ENCODE peak calls at places on chromosomes 12 and 14, in four cellular contexts. M is stomach, J is thyroid gland, A is HCT116. F is an unnamed sample.

GRCh38 chr12:121794532-121795028 is 1.1 kb upstream of the RHOF start:
- DNase-seq in A (no peak), M (no peak), J (peak), F (no peak)

GRCh38 chr12:50110762-50111416 is 1.1 kb upstream of the COX14 start:
- DNase-seq in J (peak), A (no peak), M (peak), F (peak)

GRCh38 chr12:4273651-4274395 is at the start of gene CCND2:
- DNase-seq in J (peak), A (no peak), M (peak), F (peak)

GRCh38 chr14:70052990-70053389 is 135.8 kb downstream of the SLC8A3 start:
- DNase-seq in J (no peak), M (no peak), A (no peak), F (peak)

GRCh38 chr12:68497702-68498101 is 113.0 kb upstream of the RAP1B start:
- DNase-seq in A (peak), J (no peak), M (no peak), F (no peak)

GRCh38 chr14:69247691-69248440 is 12.1 kb upstream of the GALNT16 start:
- DNase-seq in J (no peak), M (no peak), A (no peak), F (peak)

GRCh38 chr12:77540097-77540496 is 290.6 kb upstream of the NAV3 start:
- DNase-seq in M (no peak), J (no peak), A (no peak), F (no peak)

GRCh38 chr14:59407246-59407615 is 57.9 kb downstream of the GPR135 start:
- DNase-seq in A (no peak), J (no peak), M (no peak), F (no peak)

GRCh38 chr12:54418441-54419087 is 502 bp downstream of the ITGA5 start:
- DNase-seq in M (no peak), A (no peak), J (no peak), F (no peak)

GRCh38 chr12:23843958-23844357 is 105.5 kb downstream of the SOX5 start:
- DNase-seq in J (no peak), M (no peak), A (no peak), F (no peak)

GRCh38 chr14:76977793-76978730 is 50.4 kb downstream of the IRF2BPL start:
- DNase-seq in M (peak), J (peak), A (no peak), F (peak)

GRCh38 chr12:69157023-69157655 is 82.2 kb upstream of the CPSF6 start:
- DNase-seq in M (peak), J (peak), A (peak), F (peak)

GRCh38 chr14:31961881-31962280 is 115.2 kb upstream of the ARHGAP5 start:
- DNase-seq in J (no peak), A (no peak), M (no peak), F (no peak)

GRCh38 chr12:2009623-2010022 is 5.4 kb upstream of the DCP1B start:
- DNase-seq in M (no peak), A (no peak), J (no peak), F (no peak)

GRCh38 chr14:38262844-38263243 is 7.0 kb upstream of the CLEC14A start:
- DNase-seq in M (no peak), A (no peak), J (no peak), F (no peak)

GRCh38 chr14:59213368-59214315 is 25.2 kb downstream of the DAAM1 start:
- DNase-seq in A (no peak), M (no peak), J (no peak), F (no peak)

GRCh38 chr14:91300957-91301356 is 56.5 kb upstream of the GPR68 start:
- DNase-seq in A (no peak), J (no peak), M (no peak), F (no peak)

GRCh38 chr14:92093320-92093719 is 13.1 kb downstream of the ATXN3 start:
- DNase-seq in A (no peak), J (no peak), M (no peak), F (peak)

DNA sequence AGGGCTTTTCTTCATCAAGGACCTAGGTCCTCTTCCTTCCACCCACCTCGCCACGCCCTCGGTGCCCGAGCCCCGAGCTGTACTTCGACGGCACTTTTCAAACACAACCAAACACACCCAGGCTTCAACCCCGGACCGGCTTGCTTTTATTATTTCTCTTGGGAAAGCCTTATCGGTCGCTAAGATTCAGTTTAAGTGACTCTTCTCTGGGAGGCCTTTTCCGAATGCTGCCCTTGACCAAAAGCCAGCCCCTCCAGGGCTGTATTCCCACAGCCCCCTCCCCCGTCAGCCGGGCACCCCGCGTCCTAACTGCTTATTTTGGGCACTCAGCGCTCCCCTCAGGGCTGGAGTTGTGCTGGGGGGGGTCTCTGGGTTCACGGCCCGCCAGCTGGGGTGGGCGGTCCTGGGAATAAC is 644 bp upstream of the PPP4R4 start:
- DNase-seq in J (peak), A (no peak), M (no peak), F (peak)
- H3K27ac ChIP-seq in J (no peak), A (no peak), M (peak), F (peak)

DNA sequence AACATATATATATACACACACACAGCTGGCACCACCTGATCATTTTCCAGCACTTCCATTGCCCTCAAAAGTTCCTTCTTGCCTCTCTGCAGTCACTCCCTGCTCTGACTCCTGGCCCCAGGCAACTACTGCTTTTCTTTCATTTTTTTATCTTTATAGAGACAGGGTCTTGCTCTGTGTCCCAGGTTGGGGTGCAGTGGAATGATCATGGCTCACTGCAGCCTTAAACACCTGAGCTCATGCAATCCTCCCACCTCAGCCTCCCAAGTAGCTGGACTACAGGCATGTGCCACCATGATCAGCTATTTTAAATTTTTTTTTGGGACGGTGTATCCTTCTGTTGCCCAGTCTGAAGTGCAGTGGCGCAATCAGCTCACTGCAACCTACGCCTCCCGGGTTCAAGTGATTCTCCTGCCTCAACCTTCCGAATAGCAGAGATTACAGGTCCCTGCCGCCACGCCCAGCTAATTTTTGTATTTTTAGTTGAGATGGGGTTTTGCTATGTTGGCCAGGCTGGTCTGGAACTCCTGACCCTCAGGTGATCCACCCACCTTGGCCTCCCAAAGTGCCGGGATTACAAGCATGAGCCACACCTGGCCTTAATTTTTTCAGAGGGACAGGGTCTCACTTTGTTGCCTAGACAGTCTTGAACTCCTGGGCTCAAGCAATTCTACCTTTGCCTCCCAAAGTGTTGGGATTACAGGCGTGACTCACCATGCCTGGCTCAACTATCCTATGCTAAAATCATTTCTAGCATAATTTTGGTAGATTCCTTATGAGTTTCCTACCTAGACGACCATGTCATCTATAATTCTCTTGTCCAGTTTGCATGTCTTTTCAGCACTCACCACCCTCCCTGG is 7.8 kb downstream of the HSP90AA1 start:
- DNase-seq in M (no peak), J (no peak), A (no peak), F (no peak)
- TF ChIP-seq POLR2A in M (no peak), J (no peak), A (no peak), F (no peak)

GRCh38 chr14:96205059-96205993 is 687 bp downstream of the BDKRB2 start:
- DNase-seq in M (no peak), A (no peak), J (peak), F (no peak)
- H3K27ac ChIP-seq in M (peak), A (no peak), J (peak), F (peak)

GRCh38 chr14:50947446-50947845 is 3.2 kb upstream of the PYGL start:
- DNase-seq in A (no peak), J (no peak), M (no peak), F (no peak)

GRCh38 chr14:50943261-50943942 is 881 bp downstream of the PYGL start:
- DNase-seq in J (peak), M (peak), A (peak), F (peak)

GRCh38 chr14:50946234-50946935 is 2.1 kb upstream of the PYGL start:
- DNase-seq in M (no peak), A (no peak), J (no peak), F (no peak)

GRCh38 chr14:50943943-50944646 is at the start of gene PYGL:
- DNase-seq in M (peak), A (peak), J (peak), F (peak)

GRCh38 chr14:50944647-50945413 is 547 bp upstream of the PYGL start:
- DNase-seq in J (peak), A (peak), M (peak), F (peak)
- TF ChIP-seq POLR2A in J (no peak), A (no peak), M (no peak), F (no peak)

DNA sequence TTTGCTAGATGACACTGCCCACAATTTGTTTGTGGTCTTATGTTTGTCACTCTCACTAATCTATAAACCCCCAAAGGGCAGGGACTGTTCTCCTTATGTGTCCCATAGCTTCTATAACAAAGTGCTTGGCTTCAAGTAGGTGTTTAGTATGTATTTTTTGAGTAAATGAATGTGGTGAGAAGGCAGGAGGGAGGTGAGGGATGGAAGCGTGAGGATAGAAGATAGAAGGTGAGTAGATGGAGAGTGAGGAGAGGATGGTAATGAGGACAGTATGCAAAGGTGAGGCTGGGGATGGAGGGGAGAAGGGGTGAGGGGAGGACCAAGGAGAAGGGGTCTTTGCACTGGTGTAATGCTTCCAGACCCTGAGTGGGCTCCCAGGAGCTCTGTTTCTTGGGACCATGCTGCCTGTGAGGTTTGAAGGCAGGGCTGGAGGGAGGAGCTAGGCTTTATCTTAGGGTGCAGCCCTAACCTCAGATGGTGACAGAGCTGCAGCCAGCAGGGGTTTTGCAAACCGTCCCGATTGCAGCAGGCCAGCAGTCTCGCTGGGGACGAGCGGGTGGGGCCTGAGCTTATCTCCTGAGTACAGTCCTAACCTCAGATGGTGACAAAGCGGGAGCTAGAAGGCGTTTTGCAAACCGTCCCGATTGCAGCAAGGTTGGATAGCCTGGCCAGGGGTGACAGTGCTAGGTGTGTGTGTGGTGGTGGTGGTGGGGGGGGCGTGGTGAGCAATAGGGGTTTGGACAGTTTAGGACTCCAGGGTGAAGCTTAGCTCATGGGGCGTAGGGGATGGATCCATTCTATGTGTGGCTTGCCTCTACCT is 6.5 kb downstream of the CEBPE start:
- DNase-seq in J (no peak), M (no peak), A (no peak), F (no peak)
- H3K27ac ChIP-seq in J (no peak), M (no peak), A (no peak), F (no peak)

DNA sequence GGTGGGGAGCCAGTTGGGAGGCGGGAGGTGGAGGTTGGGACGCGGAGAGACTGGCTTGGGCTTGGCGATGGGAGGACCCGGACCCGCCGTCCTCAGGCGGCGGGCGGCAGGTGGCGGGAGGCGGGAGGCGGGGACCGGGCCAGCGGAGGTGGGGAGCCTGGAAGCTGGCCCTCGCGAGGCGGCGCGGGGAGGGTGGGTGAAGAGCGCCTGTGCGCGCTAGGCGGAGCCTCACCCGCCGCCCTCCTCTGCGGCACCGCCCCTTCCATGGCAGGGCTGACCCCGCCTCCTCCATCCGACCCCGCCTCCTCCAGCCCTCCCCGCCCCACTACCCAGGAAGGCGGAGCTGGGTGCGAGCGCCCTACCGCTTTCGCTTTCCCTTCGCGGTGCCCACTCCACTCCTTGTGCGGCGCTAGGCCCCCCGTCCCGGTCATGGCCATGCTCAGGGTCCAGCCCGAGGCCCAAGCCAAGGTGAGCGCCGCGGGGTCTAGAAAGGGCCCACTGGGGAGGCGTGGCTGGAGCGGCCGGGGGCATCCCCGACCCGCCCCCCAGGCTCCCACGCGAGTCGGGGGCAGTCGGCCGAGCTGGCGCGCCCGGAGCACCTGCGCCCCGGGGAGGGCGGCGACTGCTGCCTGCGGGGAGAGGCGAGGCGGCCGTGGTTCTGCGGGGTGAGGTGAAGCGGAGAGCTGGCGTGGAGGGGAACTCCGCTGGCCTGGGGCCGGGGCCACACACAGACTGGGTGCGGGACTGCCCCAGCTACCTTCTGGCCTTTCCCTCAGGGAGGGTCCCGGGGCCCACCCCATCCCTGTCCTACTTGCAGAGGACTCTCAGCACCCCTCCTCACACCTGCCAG is at the start of gene PSME1:
- DNase-seq in M (peak), A (peak), J (peak), F (peak)
- TF ChIP-seq POLR2A in M (no peak), A (peak), J (peak), F (peak)

GRCh38 chr12:108693781-108694180 is 37.5 kb downstream of the CORO1C start:
- DNase-seq in A (no peak), J (no peak), M (no peak), F (no peak)

GRCh38 chr12:108696111-108696995 is 35.0 kb downstream of the CORO1C start:
- DNase-seq in A (no peak), M (no peak), J (no peak), F (no peak)

GRCh38 chr12:108696996-108697290 is 34.4 kb downstream of the CORO1C start:
- DNase-seq in M (no peak), J (no peak), A (no peak), F (no peak)

GRCh38 chr12:108693186-108693585 is 38.1 kb downstream of the CORO1C start:
- DNase-seq in J (no peak), M (no peak), A (no peak), F (no peak)

GRCh38 chr12:108694812-108695278 is 36.5 kb downstream of the CORO1C start:
- DNase-seq in J (no peak), A (no peak), M (no peak), F (no peak)
- H3K27ac ChIP-seq in J (no peak), A (no peak), M (peak), F (no peak)

GRCh38 chr14:75049136-75049535 is 2.1 kb downstream of the MLH3 start:
- DNase-seq in J (no peak), M (no peak), A (no peak), F (no peak)

GRCh38 chr14:75053396-75054289 is 2.4 kb upstream of the MLH3 start:
- DNase-seq in M (no peak), J (no peak), A (no peak), F (no peak)

GRCh38 chr14:75049731-75050201 is 1.5 kb downstream of the MLH3 start:
- DNase-seq in J (no peak), M (no peak), A (no peak), F (no peak)

GRCh38 chr14:75051556-75051899 is 261 bp upstream of the MLH3 start:
- DNase-seq in A (no peak), J (no peak), M (no peak), F (no peak)

GRCh38 chr14:75050852-75051555 is at the start of gene MLH3:
- DNase-seq in J (peak), M (peak), A (peak), F (peak)
- TF ChIP-seq POLR2A in J (no peak), M (no peak), A (no peak), F (no peak)

DNA sequence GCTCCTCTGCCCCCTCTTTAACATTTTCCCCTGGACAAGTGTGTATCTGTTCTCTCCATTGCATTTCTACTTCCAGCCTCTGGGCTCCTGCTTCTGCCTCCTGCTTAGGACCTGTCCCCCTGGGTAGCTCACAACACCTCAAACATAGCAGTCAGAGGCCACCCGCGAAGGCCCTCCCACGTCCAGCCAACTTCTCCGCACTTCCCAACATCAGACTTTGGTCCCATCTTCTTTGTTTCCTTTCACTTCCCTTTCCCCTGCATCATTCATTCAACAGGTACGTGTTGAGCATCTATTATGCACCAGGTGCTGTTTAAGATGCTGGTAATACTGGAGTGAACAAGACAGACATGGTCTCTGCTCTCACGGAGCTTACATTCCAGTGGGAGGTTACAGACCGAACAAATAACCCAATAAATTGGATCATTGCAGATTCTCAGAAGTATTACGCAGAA is 3.1 kb downstream of the C12orf57 start:
- DNase-seq in M (no peak), J (no peak), A (no peak), F (no peak)
- H3K27ac ChIP-seq in M (peak), J (no peak), A (peak), F (peak)